ENCODE peak calls at places on chromosomes 11 and 22, in four cellular contexts. One of them, this sample, is unnamed.

GRCh38 chr11:119134389-119134978 is 13.1 kb downstream of the HINFP start:
- DNase-seq in frontal cortex: no peak
- DNase-seq in EL: no peak
- DNase-seq in right lobe of liver: no peak
- DNase-seq in this sample: no peak

GRCh38 chr22:38953577-38954413 is 3.6 kb upstream of the APOBEC3A start:
- DNase-seq in right lobe of liver: no peak
- DNase-seq in EL: peak; percentile 28
- DNase-seq in frontal cortex: no peak
- DNase-seq in this sample: peak; percentile 38

GRCh38 chr11:11731311-11732083 is 109.7 kb upstream of the GALNT18 start:
- DNase-seq in EL: peak; percentile 57
- DNase-seq in right lobe of liver: no peak
- DNase-seq in frontal cortex: peak; percentile 18
- DNase-seq in this sample: no peak

GRCh38 chr11:109939176-109939810 is 153.9 kb upstream of the ZC3H12C start:
- DNase-seq in right lobe of liver: no peak
- DNase-seq in frontal cortex: peak; percentile 18
- DNase-seq in EL: peak; percentile 73
- DNase-seq in this sample: no peak

GRCh38 chr11:62152245-62153086 is 28.7 kb downstream of the INCENP start:
- DNase-seq in right lobe of liver: no peak
- DNase-seq in EL: no peak
- DNase-seq in frontal cortex: no peak
- DNase-seq in this sample: no peak

GRCh38 chr11:96288915-96289314 is 54.1 kb downstream of the MAML2 start:
- DNase-seq in right lobe of liver: no peak
- DNase-seq in EL: no peak
- DNase-seq in frontal cortex: no peak
- DNase-seq in this sample: no peak

GRCh38 chr22:33529424-33530113 is 390.7 kb downstream of the LARGE1 start:
- DNase-seq in right lobe of liver: no peak
- DNase-seq in frontal cortex: no peak
- DNase-seq in EL: no peak
- DNase-seq in this sample: no peak

GRCh38 chr11:78698612-78699011 is 123.9 kb upstream of the NARS2 start:
- DNase-seq in right lobe of liver: no peak
- DNase-seq in EL: peak; percentile 45
- DNase-seq in frontal cortex: no peak
- DNase-seq in this sample: no peak

GRCh38 chr11:117498791-117499190 is 171.1 kb downstream of the CEP164 start:
- DNase-seq in right lobe of liver: no peak
- DNase-seq in EL: no peak
- DNase-seq in frontal cortex: no peak
- DNase-seq in this sample: no peak

GRCh38 chr11:65209711-65210360 is 28.1 kb downstream of the CAPN1 start:
- DNase-seq in EL: no peak
- DNase-seq in right lobe of liver: no peak
- DNase-seq in frontal cortex: no peak
- DNase-seq in this sample: no peak

GRCh38 chr11:45332486-45332934 is 46.4 kb upstream of the SYT13 start:
- DNase-seq in EL: peak; percentile 36
- DNase-seq in frontal cortex: peak; percentile 56
- DNase-seq in right lobe of liver: no peak
- DNase-seq in this sample: peak; percentile 57

GRCh38 chr11:83836883-83837654 is 550.9 kb upstream of the CCDC90B start:
- DNase-seq in frontal cortex: peak; percentile 29
- DNase-seq in EL: peak; percentile 46
- DNase-seq in right lobe of liver: peak; percentile 58
- DNase-seq in this sample: no peak

GRCh38 chr22:36232715-36233401 is 6.5 kb downstream of the APOL2 start:
- DNase-seq in frontal cortex: no peak
- DNase-seq in right lobe of liver: no peak
- DNase-seq in EL: no peak
- DNase-seq in this sample: peak; percentile 43

GRCh38 chr11:118435233-118435892 is 929 bp upstream of the KMT2A start:
- DNase-seq in frontal cortex: peak; percentile 40
- DNase-seq in right lobe of liver: peak; percentile 69
- DNase-seq in EL: peak; percentile 54
- DNase-seq in this sample: peak; percentile 58

GRCh38 chr11:77026236-77026635 is 8.0 kb upstream of the B3GNT6 start:
- DNase-seq in frontal cortex: no peak
- DNase-seq in right lobe of liver: no peak
- DNase-seq in EL: no peak
- DNase-seq in this sample: no peak

GRCh38 chr11:122062763-122063162 is 53.3 kb downstream of the BLID start:
- DNase-seq in right lobe of liver: no peak
- DNase-seq in frontal cortex: no peak
- DNase-seq in EL: no peak
- DNase-seq in this sample: no peak

GRCh38 chr22:38172016-38172431 is 9.6 kb downstream of the PLA2G6 start:
- DNase-seq in frontal cortex: no peak
- DNase-seq in EL: no peak
- DNase-seq in right lobe of liver: peak; percentile 42
- DNase-seq in this sample: no peak

GRCh38 chr22:20437253-20438065 is at the start of gene SCARF2:
- DNase-seq in frontal cortex: peak; percentile 80
- DNase-seq in EL: peak; percentile 71
- DNase-seq in right lobe of liver: peak; percentile 39
- DNase-seq in this sample: peak; percentile 49

GRCh38 chr11:2885676-2886081 is at the start of gene CDKN1C:
- DNase-seq in EL: peak; percentile 78
- DNase-seq in right lobe of liver: peak; percentile 90
- DNase-seq in frontal cortex: peak; percentile 96
- DNase-seq in this sample: peak; percentile 91

GRCh38 chr11:113293936-113294335 is 20.4 kb upstream of the TTC12 start:
- DNase-seq in frontal cortex: no peak
- DNase-seq in right lobe of liver: no peak
- DNase-seq in EL: no peak
- DNase-seq in this sample: no peak

GRCh38 chr11:3626250-3626960 is 15.4 kb downstream of the ART5 start:
- DNase-seq in frontal cortex: no peak
- DNase-seq in EL: no peak
- DNase-seq in right lobe of liver: no peak
- DNase-seq in this sample: no peak

GRCh38 chr11:17012712-17013547 is 1.3 kb downstream of the PLEKHA7 start:
- DNase-seq in frontal cortex: peak; percentile 48
- DNase-seq in EL: peak; percentile 58
- DNase-seq in right lobe of liver: peak; percentile 89
- DNase-seq in this sample: peak; percentile 77